ENCODE peak calls at places on chromosomes 5 and 9, in seven cellular contexts. One of them, this sample, is unnamed.

GRCh38 chr9:16964228-16964627 is 93.8 kb upstream of the BNC2 start:
- DNase-seq in spleen: no peak
- DNase-seq in fibroblast of mammary gland: peak
- DNase-seq in PC-3: peak
- DNase-seq in fibroblast of lung: peak
- DNase-seq in Panc1: no peak
- DNase-seq in CD8-positive, alpha-beta T cell: no peak
- DNase-seq in this sample: no peak

GRCh38 chr9:129458155-129458661 is 162.7 kb downstream of the C9orf50 start:
- DNase-seq in PC-3: no peak
- DNase-seq in fibroblast of lung: no peak
- DNase-seq in spleen: no peak
- DNase-seq in fibroblast of mammary gland: no peak
- DNase-seq in Panc1: no peak
- DNase-seq in CD8-positive, alpha-beta T cell: peak
- DNase-seq in this sample: no peak

GRCh38 chr9:108333406-108334031 is 522.3 kb downstream of the ACTL7B start:
- DNase-seq in Panc1: no peak
- DNase-seq in CD8-positive, alpha-beta T cell: no peak
- DNase-seq in fibroblast of lung: no peak
- DNase-seq in PC-3: no peak
- DNase-seq in fibroblast of mammary gland: no peak
- DNase-seq in spleen: no peak
- DNase-seq in this sample: no peak

GRCh38 chr9:34197756-34198711 is 19.2 kb downstream of the UBAP1 start:
- DNase-seq in PC-3: no peak
- DNase-seq in fibroblast of lung: no peak
- DNase-seq in fibroblast of mammary gland: no peak
- DNase-seq in CD8-positive, alpha-beta T cell: no peak
- DNase-seq in spleen: peak
- DNase-seq in Panc1: no peak
- DNase-seq in this sample: peak

GRCh38 chr5:1111727-1112289 is at the start of gene SLC12A7:
- DNase-seq in fibroblast of mammary gland: no peak
- DNase-seq in CD8-positive, alpha-beta T cell: no peak
- DNase-seq in spleen: peak
- DNase-seq in fibroblast of lung: peak
- DNase-seq in Panc1: no peak
- DNase-seq in PC-3: peak
- DNase-seq in this sample: no peak

GRCh38 chr9:88641471-88642240 is 106.7 kb downstream of the NXNL2 start:
- DNase-seq in fibroblast of lung: peak
- DNase-seq in Panc1: no peak
- DNase-seq in PC-3: no peak
- DNase-seq in fibroblast of mammary gland: no peak
- DNase-seq in CD8-positive, alpha-beta T cell: no peak
- DNase-seq in spleen: no peak
- DNase-seq in this sample: no peak

GRCh38 chr5:123116063-123116462 is 27.0 kb downstream of the PRDM6 start:
- DNase-seq in PC-3: no peak
- DNase-seq in Panc1: no peak
- DNase-seq in fibroblast of lung: peak
- DNase-seq in fibroblast of mammary gland: peak
- DNase-seq in CD8-positive, alpha-beta T cell: no peak
- DNase-seq in spleen: no peak
- DNase-seq in this sample: no peak

GRCh38 chr9:80369641-80370040 is 797.9 kb downstream of the TLE4 start:
- DNase-seq in PC-3: peak
- DNase-seq in Panc1: no peak
- DNase-seq in CD8-positive, alpha-beta T cell: no peak
- DNase-seq in fibroblast of mammary gland: peak
- DNase-seq in fibroblast of lung: no peak
- DNase-seq in spleen: no peak
- DNase-seq in this sample: no peak

GRCh38 chr5:129496410-129496809 is 36.3 kb downstream of the ADAMTS19 start:
- DNase-seq in Panc1: no peak
- DNase-seq in CD8-positive, alpha-beta T cell: no peak
- DNase-seq in fibroblast of mammary gland: peak
- DNase-seq in PC-3: no peak
- DNase-seq in fibroblast of lung: no peak
- DNase-seq in spleen: no peak
- DNase-seq in this sample: no peak

GRCh38 chr5:179406031-179406681 is 60.9 kb upstream of the ADAMTS2 start:
- DNase-seq in spleen: no peak
- DNase-seq in CD8-positive, alpha-beta T cell: no peak
- DNase-seq in fibroblast of lung: no peak
- DNase-seq in fibroblast of mammary gland: peak
- DNase-seq in Panc1: no peak
- DNase-seq in PC-3: no peak
- DNase-seq in this sample: peak

GRCh38 chr5:66769839-66770617 is 173.8 kb downstream of the MAST4 start:
- DNase-seq in PC-3: no peak
- DNase-seq in CD8-positive, alpha-beta T cell: no peak
- DNase-seq in fibroblast of lung: peak
- DNase-seq in Panc1: no peak
- DNase-seq in spleen: peak
- DNase-seq in fibroblast of mammary gland: peak
- DNase-seq in this sample: no peak

GRCh38 chr5:59021837-59022514 is 439.1 kb downstream of the RAB3C start:
- DNase-seq in spleen: no peak
- DNase-seq in fibroblast of lung: no peak
- DNase-seq in PC-3: peak
- DNase-seq in CD8-positive, alpha-beta T cell: no peak
- DNase-seq in fibroblast of mammary gland: no peak
- DNase-seq in Panc1: no peak
- DNase-seq in this sample: no peak

GRCh38 chr9:109310486-109310901 is 10.4 kb downstream of the EPB41L4B start:
- DNase-seq in Panc1: no peak
- DNase-seq in fibroblast of lung: peak
- DNase-seq in fibroblast of mammary gland: no peak
- DNase-seq in spleen: no peak
- DNase-seq in PC-3: no peak
- DNase-seq in CD8-positive, alpha-beta T cell: no peak
- DNase-seq in this sample: no peak

GRCh38 chr9:95336281-95336680 is 18.8 kb upstream of the FANCC start:
- DNase-seq in fibroblast of mammary gland: no peak
- DNase-seq in PC-3: no peak
- DNase-seq in spleen: no peak
- DNase-seq in CD8-positive, alpha-beta T cell: no peak
- DNase-seq in fibroblast of lung: no peak
- DNase-seq in Panc1: no peak
- DNase-seq in this sample: no peak

GRCh38 chr5:74422671-74423070 is 217.9 kb downstream of the ENC1 start:
- DNase-seq in spleen: no peak
- DNase-seq in CD8-positive, alpha-beta T cell: no peak
- DNase-seq in fibroblast of lung: no peak
- DNase-seq in Panc1: no peak
- DNase-seq in PC-3: no peak
- DNase-seq in fibroblast of mammary gland: no peak
- DNase-seq in this sample: no peak

GRCh38 chr5:81006955-81007636 is 46.9 kb downstream of the RASGRF2 start:
- DNase-seq in PC-3: no peak
- DNase-seq in fibroblast of mammary gland: no peak
- DNase-seq in spleen: no peak
- DNase-seq in CD8-positive, alpha-beta T cell: no peak
- DNase-seq in fibroblast of lung: no peak
- DNase-seq in Panc1: no peak
- DNase-seq in this sample: no peak

GRCh38 chr9:114279693-114280092 is 43.2 kb upstream of the ORM1 start:
- DNase-seq in CD8-positive, alpha-beta T cell: no peak
- DNase-seq in spleen: no peak
- DNase-seq in fibroblast of mammary gland: no peak
- DNase-seq in PC-3: no peak
- DNase-seq in Panc1: no peak
- DNase-seq in fibroblast of lung: no peak
- DNase-seq in this sample: peak

GRCh38 chr5:123945548-123945947 is 433.6 kb downstream of the CSNK1G3 start:
- DNase-seq in CD8-positive, alpha-beta T cell: no peak
- DNase-seq in Panc1: no peak
- DNase-seq in fibroblast of lung: no peak
- DNase-seq in fibroblast of mammary gland: no peak
- DNase-seq in spleen: no peak
- DNase-seq in PC-3: no peak
- DNase-seq in this sample: no peak

GRCh38 chr5:173317852-173318251 is 10.4 kb downstream of the STC2 start:
- DNase-seq in CD8-positive, alpha-beta T cell: no peak
- DNase-seq in PC-3: no peak
- DNase-seq in Panc1: no peak
- DNase-seq in spleen: peak
- DNase-seq in fibroblast of lung: no peak
- DNase-seq in fibroblast of mammary gland: no peak
- DNase-seq in this sample: peak

GRCh38 chr5:178284996-178285395 is 52.4 kb upstream of the PHYKPL start:
- DNase-seq in CD8-positive, alpha-beta T cell: no peak
- DNase-seq in spleen: peak
- DNase-seq in Panc1: no peak
- DNase-seq in fibroblast of mammary gland: no peak
- DNase-seq in PC-3: no peak
- DNase-seq in fibroblast of lung: no peak
- DNase-seq in this sample: no peak

GRCh38 chr5:178286226-178287090 is 53.9 kb upstream of the PHYKPL start:
- DNase-seq in Panc1: no peak
- DNase-seq in CD8-positive, alpha-beta T cell: no peak
- DNase-seq in spleen: peak
- DNase-seq in fibroblast of mammary gland: no peak
- DNase-seq in fibroblast of lung: no peak
- DNase-seq in PC-3: no peak
- DNase-seq in this sample: no peak

GRCh38 chr5:178284095-178284675 is 51.6 kb upstream of the PHYKPL start:
- DNase-seq in CD8-positive, alpha-beta T cell: no peak
- DNase-seq in PC-3: peak
- DNase-seq in Panc1: no peak
- DNase-seq in fibroblast of lung: no peak
- DNase-seq in spleen: no peak
- DNase-seq in fibroblast of mammary gland: peak
- DNase-seq in this sample: no peak

GRCh38 chr5:178287091-178287790 is 54.6 kb upstream of the PHYKPL start:
- DNase-seq in Panc1: no peak
- DNase-seq in CD8-positive, alpha-beta T cell: no peak
- DNase-seq in fibroblast of lung: no peak
- DNase-seq in spleen: peak
- DNase-seq in fibroblast of mammary gland: no peak
- DNase-seq in PC-3: no peak
- DNase-seq in this sample: no peak

DNA sequence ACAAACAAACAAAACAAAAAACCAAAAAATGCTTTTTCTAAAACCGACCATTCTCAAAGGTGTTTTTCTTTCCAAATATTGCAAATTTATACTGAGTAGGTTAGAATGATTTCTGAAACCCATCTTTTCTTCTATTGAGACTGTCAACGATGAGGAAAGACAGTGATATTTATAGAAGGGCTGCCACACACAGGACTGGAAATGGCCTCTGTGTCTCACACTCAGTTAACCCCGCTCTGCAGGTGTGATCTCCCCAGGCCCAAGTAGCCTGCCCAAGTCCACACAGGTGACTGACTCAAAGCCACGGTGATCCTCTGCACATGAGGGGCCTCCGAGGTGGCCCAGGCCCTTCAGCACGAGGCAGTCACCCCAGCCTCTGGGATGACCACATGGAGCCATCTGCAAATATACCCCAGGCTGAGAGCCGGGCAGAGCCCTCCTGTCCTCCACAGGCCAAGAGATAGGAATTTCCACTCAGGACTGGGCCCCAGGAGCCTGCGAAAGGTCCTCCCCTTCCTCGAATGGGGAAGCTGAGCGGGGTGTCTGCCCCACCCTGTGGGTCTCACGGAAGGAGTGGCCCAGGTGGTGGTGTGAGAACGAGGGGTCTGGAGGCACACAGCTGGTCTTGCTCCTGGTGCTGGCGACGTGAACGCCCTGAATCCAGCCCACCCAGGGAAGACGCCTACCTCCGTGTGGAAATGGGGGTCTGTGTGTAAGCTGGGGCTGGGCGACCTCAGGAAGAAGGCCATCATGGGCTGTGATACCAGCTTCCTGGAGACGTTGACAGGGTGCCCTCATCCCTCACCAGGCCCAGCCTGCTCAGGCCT is 53.0 kb upstream of the PHYKPL start:
- DNase-seq in PC-3: no peak
- DNase-seq in Panc1: no peak
- DNase-seq in fibroblast of lung: no peak
- DNase-seq in spleen: peak
- DNase-seq in fibroblast of mammary gland: no peak
- DNase-seq in CD8-positive, alpha-beta T cell: no peak
- DNase-seq in this sample: no peak
- TF ChIP-seq CTCF in PC-3: no peak
- TF ChIP-seq CTCF in Panc1: no peak
- TF ChIP-seq CTCF in fibroblast of lung: no peak
- TF ChIP-seq CTCF in spleen: no peak
- TF ChIP-seq CTCF in fibroblast of mammary gland: no peak
- TF ChIP-seq CTCF in CD8-positive, alpha-beta T cell: no peak
- TF ChIP-seq CTCF in this sample: no peak

GRCh38 chr5:159094745-159095144 is 5.0 kb downstream of the EBF1 start:
- DNase-seq in CD8-positive, alpha-beta T cell: no peak
- DNase-seq in spleen: peak
- DNase-seq in Panc1: no peak
- DNase-seq in fibroblast of lung: peak
- DNase-seq in PC-3: peak
- DNase-seq in fibroblast of mammary gland: peak
- DNase-seq in this sample: peak
- H3K4me3 ChIP-seq in CD8-positive, alpha-beta T cell: no peak
- H3K4me3 ChIP-seq in spleen: peak
- H3K4me3 ChIP-seq in Panc1: no peak
- H3K4me3 ChIP-seq in fibroblast of lung: peak
- H3K4me3 ChIP-seq in PC-3: no peak
- H3K4me3 ChIP-seq in fibroblast of mammary gland: peak
- H3K4me3 ChIP-seq in this sample: no peak

DNA sequence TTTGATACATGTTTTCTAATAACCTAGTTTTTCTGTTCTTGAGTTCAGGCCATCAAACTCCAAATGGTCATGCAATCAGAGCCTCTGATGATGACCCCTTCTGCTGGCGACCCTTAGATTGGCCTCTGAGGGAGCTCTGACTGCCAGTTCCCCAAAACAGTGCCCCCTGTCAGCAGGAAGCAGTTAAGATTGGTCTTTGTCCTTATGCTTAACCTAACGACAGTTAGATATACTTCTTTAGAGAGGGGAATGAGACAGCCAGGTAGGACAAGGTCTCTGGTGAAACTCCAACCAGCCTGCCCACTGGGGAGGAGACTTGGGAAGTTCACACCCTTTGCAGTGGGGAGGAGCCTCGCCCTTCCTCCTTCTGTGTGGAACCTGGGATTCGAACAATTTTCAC is 390.4 kb upstream of the KIF2A start:
- DNase-seq in PC-3: no peak
- DNase-seq in Panc1: no peak
- DNase-seq in CD8-positive, alpha-beta T cell: no peak
- DNase-seq in spleen: no peak
- DNase-seq in fibroblast of mammary gland: no peak
- DNase-seq in fibroblast of lung: no peak
- DNase-seq in this sample: no peak
- TF ChIP-seq CTCF in PC-3: no peak
- TF ChIP-seq CTCF in Panc1: peak
- TF ChIP-seq CTCF in CD8-positive, alpha-beta T cell: no peak
- TF ChIP-seq CTCF in spleen: no peak
- TF ChIP-seq CTCF in fibroblast of mammary gland: no peak
- TF ChIP-seq CTCF in fibroblast of lung: no peak
- TF ChIP-seq CTCF in this sample: no peak

DNA sequence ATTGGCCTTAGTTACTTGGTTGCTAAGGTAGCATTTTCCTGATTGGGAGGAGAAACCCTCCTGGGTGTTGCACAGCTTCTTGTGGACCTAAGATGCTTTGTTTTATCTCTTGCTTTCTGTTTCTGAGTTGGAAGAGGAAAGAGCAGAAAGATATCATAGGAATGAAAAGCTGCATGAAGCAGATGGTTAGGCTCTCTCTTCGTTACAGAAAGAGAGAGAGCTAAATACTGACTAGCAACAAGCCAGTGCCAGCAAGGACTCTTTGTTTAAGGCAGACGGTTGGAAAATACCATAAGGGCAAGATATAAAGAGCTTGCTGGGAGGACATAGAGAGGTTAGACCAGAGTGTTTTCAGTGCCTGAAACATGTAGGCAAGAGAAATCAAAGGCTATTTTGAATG is 103.1 kb downstream of the ATG10 start:
- DNase-seq in fibroblast of mammary gland: no peak
- DNase-seq in spleen: no peak
- DNase-seq in fibroblast of lung: peak
- DNase-seq in PC-3: no peak
- DNase-seq in CD8-positive, alpha-beta T cell: no peak
- DNase-seq in Panc1: no peak
- DNase-seq in this sample: no peak
- H3K4me3 ChIP-seq in fibroblast of mammary gland: no peak
- H3K4me3 ChIP-seq in spleen: no peak
- H3K4me3 ChIP-seq in fibroblast of lung: no peak
- H3K4me3 ChIP-seq in PC-3: no peak
- H3K4me3 ChIP-seq in CD8-positive, alpha-beta T cell: no peak
- H3K4me3 ChIP-seq in Panc1: no peak
- H3K4me3 ChIP-seq in this sample: no peak

This sample was measured in lower leg skin.